ENCODE peak calls at places on chromosome 11, in seven cellular contexts. P, I, H, G, X, O and T are unnamed samples.

GRCh38 chr11:7246179-7246578 is 5.5 kb upstream of the SYT9 start:
- DNase-seq in P (no peak), I (no peak), H (no peak), G (no peak), X (no peak), O (no peak), T (no peak)

GRCh38 chr11:130050272-130050671 is 19.4 kb upstream of the APLP2 start:
- DNase-seq in P (peak), I (peak), H (no peak), G (peak), X (no peak), O (no peak), T (no peak)

GRCh38 chr11:72039108-72039850 is 40.6 kb downstream of the IL18BP start:
- DNase-seq in P (peak), I (peak), H (no peak), G (peak), X (no peak), O (no peak), T (no peak)

GRCh38 chr11:25981998-25982397 is 349.9 kb upstream of the ANO3 start:
- DNase-seq in P (peak), I (peak), H (peak), G (peak), X (peak), O (no peak), T (peak)

GRCh38 chr11:19878520-19878919 is 165.9 kb downstream of the NAV2 start:
- DNase-seq in P (no peak), I (no peak), H (no peak), G (no peak), X (no peak), O (no peak), T (no peak)

GRCh38 chr11:65776710-65777141 is 4.0 kb downstream of the AP5B1 start:
- DNase-seq in P (no peak), I (no peak), H (no peak), G (no peak), X (no peak), O (no peak), T (no peak)

GRCh38 chr11:102346748-102347525 is at the start of gene BIRC2:
- DNase-seq in P (peak), I (peak), H (peak), G (peak), X (peak), O (peak), T (peak)

GRCh38 chr11:123169821-123170220 is 25.2 kb downstream of the CLMP start:
- DNase-seq in P (no peak), I (no peak), H (no peak), G (no peak), X (no peak), O (no peak), T (no peak)

GRCh38 chr11:7603031-7603781 is 70.1 kb downstream of the CYB5R2 start:
- DNase-seq in P (peak), I (peak), H (no peak), G (no peak), X (no peak), O (no peak), T (no peak)

GRCh38 chr11:112542479-112542878 is 281.8 kb upstream of the PLET1 start:
- DNase-seq in P (no peak), I (no peak), H (no peak), G (no peak), X (no peak), O (no peak), T (no peak)

GRCh38 chr11:1931326-1931725 is 11.8 kb downstream of the TNNT3 start:
- DNase-seq in P (peak), I (peak), H (no peak), G (peak), X (no peak), O (no peak), T (peak)

GRCh38 chr11:1395773-1396374 is 6.1 kb downstream of the BRSK2 start:
- DNase-seq in P (no peak), I (no peak), H (no peak), G (no peak), X (no peak), O (no peak), T (no peak)

GRCh38 chr11:45900916-45901617 is 6.0 kb downstream of the FREY1 start:
- DNase-seq in P (peak), I (no peak), H (no peak), G (no peak), X (no peak), O (no peak), T (no peak)

GRCh38 chr11:1238767-1239595 is 16.1 kb downstream of the MUC5B start:
- DNase-seq in P (peak), I (no peak), H (no peak), G (no peak), X (peak), O (no peak), T (no peak)

GRCh38 chr11:10076458-10077141 is 217.4 kb downstream of the SBF2 start:
- DNase-seq in P (no peak), I (peak), H (peak), G (peak), X (peak), O (peak), T (peak)

GRCh38 chr11:128465946-128466688 is 121.2 kb downstream of the ETS1 start:
- DNase-seq in P (no peak), I (no peak), H (no peak), G (no peak), X (no peak), O (no peak), T (no peak)

GRCh38 chr11:68118753-68119448 is 2.3 kb downstream of the CHKA start:
- DNase-seq in P (peak), I (no peak), H (peak), G (peak), X (peak), O (peak), T (peak)

GRCh38 chr11:67563354-67564114 is 20.1 kb upstream of the GSTP1 start:
- DNase-seq in P (peak), I (peak), H (no peak), G (peak), X (no peak), O (no peak), T (no peak)

GRCh38 chr11:85903406-85903805 is 48.2 kb downstream of the CCDC83 start:
- DNase-seq in P (no peak), I (no peak), H (no peak), G (peak), X (no peak), O (no peak), T (no peak)

GRCh38 chr11:102596578-102596977 is 28.6 kb downstream of the MMP20 start:
- DNase-seq in P (no peak), I (no peak), H (no peak), G (no peak), X (no peak), O (no peak), T (no peak)

GRCh38 chr11:34181254-34181653 is 75.8 kb downstream of the NAT10 start:
- DNase-seq in P (no peak), I (no peak), H (no peak), G (no peak), X (no peak), O (no peak), T (no peak)

GRCh38 chr11:93497575-93497974 is 45.6 kb downstream of the SMCO4 start:
- DNase-seq in P (no peak), I (no peak), H (no peak), G (no peak), X (peak), O (no peak), T (no peak)

GRCh38 chr11:65899356-65900124 is 648 bp downstream of the FOSL1 start:
- DNase-seq in P (peak), I (peak), H (peak), G (peak), X (no peak), O (peak), T (peak)

GRCh38 chr11:3000032-3000961 is 8.2 kb upstream of the NAP1L4 start:
- DNase-seq in P (no peak), I (peak), H (no peak), G (peak), X (no peak), O (no peak), T (no peak)

GRCh38 chr11:73333626-73334199 is 25.6 kb downstream of the ARHGEF17 start:
- DNase-seq in P (no peak), I (peak), H (no peak), G (no peak), X (no peak), O (no peak), T (no peak)

GRCh38 chr11:64998690-64999431 is 2.1 kb upstream of the BATF2 start:
- DNase-seq in P (peak), I (no peak), H (no peak), G (no peak), X (no peak), O (no peak), T (no peak)

GRCh38 chr11:123063396-123064267 is 1.7 kb upstream of the HSPA8 start:
- DNase-seq in P (peak), I (peak), H (no peak), G (peak), X (peak), O (peak), T (no peak)

GRCh38 chr11:84740050-84740449 is 887.1 kb downstream of the DLG2 start:
- DNase-seq in P (no peak), I (no peak), H (no peak), G (no peak), X (no peak), O (no peak), T (no peak)

GRCh38 chr11:56841210-56841810 is 92.8 kb upstream of the OR9G4 start:
- DNase-seq in P (peak), I (peak), H (peak), G (peak), X (peak), O (peak), T (peak)

GRCh38 chr11:114082415-114082748 is 22.9 kb downstream of the ZBTB16 start:
- DNase-seq in P (no peak), I (peak), H (no peak), G (peak), X (no peak), O (peak), T (no peak)

GRCh38 chr11:94175545-94175944 is 46.9 kb downstream of the PANX1 start:
- DNase-seq in P (no peak), I (peak), H (no peak), G (peak), X (no peak), O (no peak), T (no peak)

GRCh38 chr11:18322818-18323570 is 627 bp downstream of the GTF2H1 start:
- DNase-seq in P (peak), I (peak), H (no peak), G (no peak), X (no peak), O (no peak), T (no peak)

GRCh38 chr11:8242480-8243280 is 21.0 kb downstream of the LMO1 start:
- DNase-seq in P (peak), I (no peak), H (no peak), G (no peak), X (no peak), O (no peak), T (no peak)

GRCh38 chr11:114170226-114170625 is 110.7 kb downstream of the ZBTB16 start:
- DNase-seq in P (no peak), I (no peak), H (no peak), G (no peak), X (no peak), O (no peak), T (no peak)

GRCh38 chr11:28535677-28536076 is 427.5 kb downstream of the METTL15 start:
- DNase-seq in P (no peak), I (no peak), H (no peak), G (no peak), X (no peak), O (no peak), T (no peak)

GRCh38 chr11:121452609-121453150 is at the start of gene SORL1-AS1:
- DNase-seq in P (no peak), I (no peak), H (no peak), G (no peak), X (no peak), O (no peak), T (peak)